ENCODE peak calls at places on chromosomes 13 and 19, in ten cellular contexts. K is mammary epithelial cell, B is SK-N-SH, E is H9, Q is A549, S is mesothelial cell of epicardium, M is HFF-Myc, C is epithelial cell of proximal tubule, W is upper lobe of right lung, T is progenitor cell of endocrine pancreas. X is an unnamed sample.

GRCh38 chr13:91066745-91067144 is 280.7 kb upstream of the MIR17HG start:
- DNase-seq in B (no peak), T (no peak), M (no peak), W (no peak), Q (no peak), C (no peak), K (no peak), S (no peak), E (no peak), X (no peak)

GRCh38 chr13:64347662-64348061 is 2882.5 kb downstream of the PCDH9 start:
- DNase-seq in E (no peak), W (no peak), T (no peak), M (no peak), C (no peak), Q (no peak), S (no peak), K (no peak), B (no peak), X (no peak)

GRCh38 chr13:102286326-102286725 is 115.5 kb downstream of the FGF14 start:
- DNase-seq in S (no peak), W (no peak), B (no peak), C (peak; percentile 98), M (no peak), K (peak; percentile 93), Q (peak; percentile 0), T (no peak), E (no peak), X (no peak)

GRCh38 chr13:21511841-21512240 is 52.7 kb upstream of the ZDHHC20 start:
- DNase-seq in B (no peak), M (no peak), K (peak; percentile 88), T (no peak), S (no peak), E (no peak), Q (no peak), W (no peak), C (no peak), X (no peak)

GRCh38 chr13:28316129-28316528 is 177.8 kb downstream of the PAN3 start:
- DNase-seq in T (no peak), C (no peak), K (no peak), M (no peak), E (no peak), W (no peak), Q (no peak), S (no peak), B (no peak), X (no peak)

GRCh38 chr19:10271543-10272086 is 695 bp downstream of the ICAM1 start:
- DNase-seq in S (no peak), B (peak; percentile 34), T (no peak), W (no peak), M (no peak), E (no peak), C (no peak), K (no peak), Q (no peak), X (peak; percentile 68)

GRCh38 chr19:58551123-58551497 is 3.8 kb downstream of the CHMP2A start:
- DNase-seq in T (no peak), S (no peak), C (no peak), W (no peak), M (no peak), K (no peak), Q (no peak), B (no peak), E (no peak), X (no peak)

GRCh38 chr13:105345116-105345515 is 1190.3 kb downstream of the EFNB2 start:
- DNase-seq in Q (no peak), B (no peak), S (no peak), E (no peak), C (no peak), T (no peak), M (no peak), K (no peak), W (no peak), X (no peak)

GRCh38 chr13:94431987-94432386 is 47.5 kb downstream of the DCT start:
- DNase-seq in E (no peak), B (no peak), W (no peak), C (no peak), K (no peak), T (no peak), S (no peak), M (no peak), Q (no peak), X (no peak)

GRCh38 chr13:94433055-94433947 is 46.2 kb downstream of the DCT start:
- DNase-seq in W (no peak), S (no peak), B (no peak), E (peak; percentile 41), M (no peak), T (no peak), C (no peak), K (no peak), Q (no peak), X (peak; percentile 13)

GRCh38 chr13:94435604-94436226 is 43.8 kb downstream of the DCT start:
- DNase-seq in T (no peak), M (peak; percentile 29), C (no peak), B (peak; percentile 60), S (no peak), Q (peak; percentile 26), W (no peak), E (no peak), K (peak; percentile 28), X (peak; percentile 41)

GRCh38 chr13:94427313-94427712 is 52.2 kb downstream of the DCT start:
- DNase-seq in W (no peak), C (no peak), Q (no peak), M (no peak), B (peak; percentile 40), E (no peak), T (no peak), K (no peak), S (no peak), X (no peak)

DNA sequence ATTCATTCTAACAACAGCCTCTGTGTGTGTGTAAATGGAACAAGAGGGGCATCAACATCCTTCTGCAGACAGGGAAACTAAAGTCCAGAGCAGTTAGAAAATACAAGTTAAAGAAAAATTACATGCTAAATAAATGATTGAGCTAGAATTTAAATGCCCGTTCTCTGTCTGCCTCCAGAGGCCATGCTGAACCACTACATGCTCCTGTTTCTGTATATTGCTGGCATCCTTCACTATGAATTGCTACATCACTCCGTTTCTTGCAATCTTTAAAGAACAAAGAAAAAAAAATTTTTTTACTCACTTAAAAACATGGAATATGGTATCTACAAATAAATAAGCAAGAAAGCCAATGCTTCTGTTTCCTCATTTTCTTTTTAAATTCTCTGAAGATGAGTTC is 47.9 kb downstream of the DCT start:
- DNase-seq in S (no peak), Q (no peak), W (no peak), K (no peak), T (no peak), M (no peak), C (no peak), B (no peak), E (no peak), X (no peak)
- TF ChIP-seq CTCF in S (no peak), Q (no peak), W (no peak), K (no peak), T (no peak), M (no peak), C (no peak), B (no peak), E (no peak), X (no peak)

DNA sequence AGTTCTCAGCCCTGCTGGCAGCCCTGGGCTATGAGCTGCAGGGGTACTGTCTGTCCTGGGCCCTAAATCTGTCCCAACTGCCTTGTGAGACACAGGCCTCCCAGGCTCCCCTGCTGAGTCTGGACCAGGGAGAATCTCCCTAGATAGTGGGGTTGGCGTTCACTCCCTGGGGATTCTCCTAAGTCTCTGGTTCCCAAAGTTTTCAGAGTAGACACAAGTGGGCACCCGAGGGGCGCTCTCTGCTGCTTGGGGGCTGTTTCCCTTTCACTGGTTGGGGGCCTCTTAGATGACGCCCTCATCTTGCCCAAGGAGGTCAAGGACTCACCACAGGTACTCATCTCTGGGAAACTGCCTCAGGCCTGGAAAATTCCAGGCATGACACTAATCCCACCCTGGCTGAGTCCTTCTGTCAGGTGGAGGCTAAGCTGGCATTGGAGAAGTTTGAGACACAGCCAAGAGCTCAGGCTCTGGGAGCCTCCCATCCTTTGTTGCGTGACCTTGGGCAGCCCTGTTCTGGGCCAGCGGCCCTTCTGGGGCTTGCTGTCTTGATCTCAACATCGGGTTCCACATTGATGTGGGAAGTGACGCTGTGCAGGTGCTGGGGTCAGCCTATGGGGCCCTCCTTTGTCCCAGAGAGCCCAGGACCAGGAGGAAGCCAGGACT is 3.9 kb downstream of the RPL18A start:
- DNase-seq in E (no peak), T (no peak), S (no peak), C (no peak), K (no peak), M (no peak), W (no peak), B (peak; percentile 5), Q (no peak), X (no peak)
- TF ChIP-seq CTCF in E (no peak), T (no peak), S (no peak), C (no peak), K (no peak), M (no peak), W (no peak), B (no peak), Q (no peak), X (no peak)

DNA sequence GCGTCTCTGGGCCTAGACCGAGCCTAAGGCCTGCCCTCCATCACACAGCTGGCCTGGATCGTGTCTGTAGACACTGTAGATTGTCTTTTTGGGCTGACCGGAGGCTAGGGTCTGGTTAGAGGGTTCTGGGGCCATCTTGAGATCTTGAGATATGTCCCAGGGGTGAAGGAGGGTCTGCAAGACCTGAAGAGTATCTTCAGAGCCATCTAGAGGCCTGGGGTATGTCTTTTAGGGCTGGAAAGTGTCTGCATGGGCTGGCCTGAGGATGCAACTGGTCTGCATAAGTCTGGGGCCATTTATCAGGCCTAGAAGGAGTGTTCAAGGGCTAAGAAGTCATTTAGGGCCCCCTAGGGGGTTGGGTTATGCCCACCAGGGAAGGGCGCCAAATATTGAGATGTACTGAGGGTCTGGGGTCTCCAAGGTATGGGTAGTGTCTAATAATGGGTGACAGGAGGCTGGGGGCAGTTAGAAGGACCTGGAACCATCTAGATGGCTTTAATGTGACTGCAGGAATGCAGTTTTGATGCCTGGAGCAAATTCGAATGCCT is 553 bp downstream of the SCAF1 start:
- DNase-seq in M (no peak), C (no peak), K (no peak), W (no peak), S (no peak), Q (no peak), T (no peak), B (peak; percentile 65), E (no peak), X (no peak)
- TF ChIP-seq CTCF in M (no peak), C (no peak), K (no peak), W (no peak), S (no peak), Q (no peak), T (no peak), B (no peak), E (peak; percentile 17), X (no peak)

GRCh38 chr19:35853038-35853756 is 893 bp upstream of the NPHS1 start:
- DNase-seq in Q (no peak), M (no peak), S (no peak), C (no peak), W (no peak), K (no peak), E (no peak), T (no peak), B (no peak), X (no peak)

GRCh38 chr19:35848919-35849505 is 3.3 kb downstream of the NPHS1 start:
- DNase-seq in W (no peak), T (no peak), B (no peak), C (no peak), S (no peak), K (no peak), M (no peak), Q (no peak), E (no peak), X (no peak)

GRCh38 chr19:35852029-35852780 is at the start of gene NPHS1:
- DNase-seq in E (no peak), M (no peak), W (no peak), K (no peak), T (no peak), Q (no peak), B (no peak), C (no peak), S (no peak), X (no peak)

GRCh38 chr19:35848486-35848885 is 3.8 kb downstream of the NPHS1 start:
- DNase-seq in B (no peak), C (no peak), S (no peak), W (no peak), Q (no peak), E (no peak), M (no peak), T (no peak), K (no peak), X (no peak)

GRCh38 chr19:35851213-35852028 is 883 bp downstream of the NPHS1 start:
- DNase-seq in B (peak; percentile 66), M (no peak), C (no peak), S (no peak), T (no peak), E (peak; percentile 84), K (no peak), W (no peak), Q (no peak), X (no peak)
- TF ChIP-seq CTCF in B (peak; percentile 17), M (peak; percentile 12), C (peak; percentile 22), S (no peak), T (peak; percentile 62), E (peak; percentile 83), K (no peak), W (no peak), Q (no peak), X (no peak)